ENCODE peak calls at places on chromosomes 6 and 20, in ten cellular contexts. V, J, S, P, L, E, H, M, A and U are unnamed samples.

GRCh38 chr20:19211661-19212523 is 550 bp upstream of the SLC24A3 start:
- DNase-seq in V (peak; percentile 83), J (peak; percentile 51), S (no peak), P (no peak), L (no peak), E (peak; percentile 73), H (no peak), M (peak; percentile 70), A (peak; percentile 17), U (no peak)

GRCh38 chr6:20712011-20712410 is 177.8 kb downstream of the CDKAL1 start:
- DNase-seq in V (no peak), J (no peak), S (no peak), P (no peak), L (no peak), E (no peak), H (no peak), M (no peak), A (no peak), U (no peak)

GRCh38 chr20:9021216-9021615 is 47.7 kb upstream of the PLCB4 start:
- DNase-seq in V (no peak), J (no peak), S (no peak), P (no peak), L (no peak), E (no peak), H (no peak), M (no peak), A (no peak), U (no peak)

GRCh38 chr6:153790881-153791473 is 248.1 kb upstream of the OPRM1 start:
- DNase-seq in V (no peak), J (no peak), S (no peak), P (no peak), L (no peak), E (peak; percentile 68), H (no peak), M (no peak), A (no peak), U (no peak)

GRCh38 chr6:137099689-137100398 is 55.1 kb upstream of the IL20RA start:
- DNase-seq in V (no peak), J (no peak), S (no peak), P (no peak), L (no peak), E (no peak), H (no peak), M (no peak), A (no peak), U (no peak)

GRCh38 chr6:106751501-106752252 is 122.3 kb downstream of the QRSL1 start:
- DNase-seq in V (peak; percentile 78), J (no peak), S (no peak), P (no peak), L (peak; percentile 25), E (no peak), H (no peak), M (no peak), A (peak; percentile 2), U (no peak)

GRCh38 chr6:836276-836853 is 143.4 kb upstream of the EXOC2 start:
- DNase-seq in V (no peak), J (no peak), S (no peak), P (no peak), L (peak; percentile 17), E (no peak), H (no peak), M (no peak), A (no peak), U (no peak)

GRCh38 chr6:119979862-119980261 is 630.3 kb upstream of the MAN1A1 start:
- DNase-seq in V (no peak), J (no peak), S (no peak), P (peak; percentile 12), L (no peak), E (peak; percentile 69), H (no peak), M (no peak), A (peak; percentile 44), U (no peak)

GRCh38 chr6:119145111-119145510 is 66.6 kb upstream of the FAM184A start:
- DNase-seq in V (no peak), J (no peak), S (no peak), P (no peak), L (no peak), E (no peak), H (no peak), M (no peak), A (no peak), U (no peak)

GRCh38 chr6:123515715-123516114 is 121.0 kb downstream of the TRDN start:
- DNase-seq in V (no peak), J (no peak), S (no peak), P (no peak), L (no peak), E (no peak), H (no peak), M (no peak), A (peak; percentile 42), U (no peak)

GRCh38 chr20:63457737-63458136 is 14.7 kb downstream of the KCNQ2 start:
- DNase-seq in V (no peak), J (peak; percentile 80), S (no peak), P (peak; percentile 28), L (peak; percentile 58), E (no peak), H (no peak), M (no peak), A (peak; percentile 78), U (no peak)

GRCh38 chr20:2576317-2576727 is 39.9 kb downstream of the TMC2 start:
- DNase-seq in V (no peak), J (no peak), S (no peak), P (no peak), L (no peak), E (no peak), H (no peak), M (no peak), A (no peak), U (no peak)
- H3K27ac ChIP-seq in V (no peak overlapping the region), J (no peak overlapping the region), S (no peak overlapping the region), P (no peak overlapping the region), L (no peak overlapping the region), E (no peak overlapping the region), H (no peak overlapping the region), M (no peak overlapping the region), A (no peak overlapping the region), U (no peak overlapping the region)

DNA sequence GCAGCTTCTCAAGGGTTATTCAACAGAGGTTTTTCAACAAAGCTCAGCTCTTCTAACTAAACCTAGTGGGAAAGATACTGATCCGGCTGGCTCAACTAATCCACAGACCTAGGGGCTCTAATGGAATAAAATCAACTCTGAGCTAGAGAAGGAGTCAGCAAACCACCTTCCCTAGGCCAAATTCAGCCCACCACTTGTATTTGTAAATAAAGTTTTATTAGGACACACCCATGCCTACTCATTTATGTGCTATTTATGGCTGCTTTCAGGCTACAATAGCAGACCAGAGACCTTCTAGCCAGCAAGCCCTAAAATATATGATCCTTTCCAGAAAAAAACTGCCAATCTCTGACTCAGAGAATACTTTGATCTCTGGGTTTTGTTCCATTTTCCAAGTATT is 6.0 kb upstream of the RAB22A start:
- DNase-seq in V (no peak), J (no peak), S (no peak), P (no peak), L (no peak), E (no peak), H (no peak), M (no peak), A (peak; percentile 10), U (no peak)
- H3K27ac ChIP-seq in V (no peak overlapping the region), J (no peak overlapping the region), S (no peak overlapping the region), P (no peak overlapping the region), L (no peak overlapping the region), E (no peak overlapping the region), H (no peak overlapping the region), M (no peak overlapping the region), A (no peak overlapping the region), U (no peak overlapping the region)

GRCh38 chr6:13538084-13538483 is 36.3 kb upstream of the SIRT5 start:
- DNase-seq in V (no peak), J (no peak), S (peak; percentile 21), P (peak; percentile 58), L (peak; percentile 43), E (peak; percentile 41), H (no peak), M (no peak), A (peak; percentile 70), U (no peak)

GRCh38 chr6:13539572-13539971 is 34.8 kb upstream of the SIRT5 start:
- DNase-seq in V (no peak), J (no peak), S (no peak), P (no peak), L (no peak), E (no peak), H (no peak), M (no peak), A (no peak), U (no peak)

GRCh38 chr6:13538600-13538999 is 35.8 kb upstream of the SIRT5 start:
- DNase-seq in V (no peak), J (no peak), S (no peak), P (no peak), L (no peak), E (no peak), H (no peak), M (no peak), A (no peak), U (no peak)

GRCh38 chr6:13544454-13545186 is 29.8 kb upstream of the SIRT5 start:
- DNase-seq in V (no peak), J (no peak), S (no peak), P (no peak), L (no peak), E (peak; percentile 68), H (no peak), M (no peak), A (no peak), U (no peak)

DNA sequence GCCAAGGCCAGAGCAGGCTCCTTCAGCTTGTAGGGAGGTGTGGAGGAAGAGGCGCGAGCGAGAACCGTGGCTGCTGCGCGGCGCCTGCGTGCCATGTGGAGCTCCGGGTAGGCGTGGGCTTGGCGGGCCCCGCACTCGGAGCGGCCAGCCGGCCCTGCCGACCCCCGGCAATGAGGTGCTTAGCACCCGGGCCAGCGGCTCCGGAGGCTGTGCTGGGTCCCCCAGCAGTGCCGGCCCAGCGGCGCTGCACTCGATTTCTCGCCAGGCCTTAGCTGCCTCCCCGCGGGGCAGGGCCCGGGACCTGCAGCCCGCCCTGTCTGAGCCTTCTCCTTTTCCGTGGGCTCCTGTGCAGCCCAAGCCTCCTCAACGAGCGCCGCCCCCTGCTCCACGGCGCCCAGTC is 32.9 kb upstream of the SIRT5 start:
- DNase-seq in V (no peak), J (no peak), S (no peak), P (no peak), L (no peak), E (no peak), H (no peak), M (no peak), A (no peak), U (no peak)
- H3K27ac ChIP-seq in V (no peak overlapping the region), J (no peak overlapping the region), S (no peak overlapping the region), P (no peak overlapping the region), L (no peak overlapping the region), E (no peak overlapping the region), H (no peak overlapping the region), M (no peak overlapping the region), A (no peak overlapping the region), U (no peak overlapping the region)

GRCh38 chr20:45354423-45355208 is 6.4 kb upstream of the SDC4 start:
- DNase-seq in V (no peak), J (no peak), S (no peak), P (no peak), L (no peak), E (no peak), H (no peak), M (no peak), A (peak; percentile 27), U (no peak)
- H3K27ac ChIP-seq in V (no peak overlapping the region), J (no peak overlapping the region), S (no peak overlapping the region), P (no peak overlapping the region), L (peak overlapping the region; percentile 65), E (no peak overlapping the region), H (no peak overlapping the region), M (peak overlapping the region; percentile 90), A (peak overlapping the region; percentile 53), U (no peak overlapping the region)

GRCh38 chr6:110664933-110665332 is 150.3 kb downstream of the CDK19 start:
- DNase-seq in V (no peak), J (no peak), S (no peak), P (no peak), L (no peak), E (no peak), H (no peak), M (no peak), A (peak; percentile 21), U (no peak)
- H3K27ac ChIP-seq in V (no peak overlapping the region), J (no peak overlapping the region), S (no peak overlapping the region), P (no peak overlapping the region), L (no peak overlapping the region), E (no peak overlapping the region), H (no peak overlapping the region), M (no peak overlapping the region), A (no peak overlapping the region), U (peak overlapping the region; percentile 8)